ENCODE peak calls at places on chromosomes 2 and 18, in eight cellular contexts. A is upper lobe of right lung; X is HCT116; J is adrenal gland; K is SJSA1; T is pancreas; S is transverse colon; Z is effector memory CD4-positive, alpha-beta T cell. W is an unnamed sample. For H3K9me3, the result is how much of the 10 kb centered on the place peaks cover.

GRCh38 chr2:96267159-96267971 is 1.3 kb downstream of the CIAO1 start:
- DNase-seq in A (no peak), X (peak), J (peak), K (peak), T (peak), S (peak), Z (peak), W (no peak)

GRCh38 chr2:129619471-129619870 is 360.0 kb upstream of the RAB6C start:
- DNase-seq in A (no peak), X (no peak), J (no peak), K (no peak), T (peak), S (no peak), Z (no peak), W (no peak)

GRCh38 chr2:54524236-54524991 is 68.3 kb downstream of the SPTBN1 start:
- DNase-seq in A (no peak), X (no peak), J (peak), K (peak), T (no peak), S (no peak), Z (no peak), W (no peak)

GRCh38 chr2:20592106-20593071 is 58.5 kb downstream of the HS1BP3 start:
- DNase-seq in A (peak), X (no peak), J (no peak), K (no peak), T (no peak), S (peak), Z (no peak), W (no peak)

GRCh38 chr2:10316860-10317259 is 14.2 kb downstream of the HPCAL1 start:
- DNase-seq in A (no peak), X (no peak), J (no peak), K (no peak), T (no peak), S (no peak), Z (no peak), W (no peak)

GRCh38 chr2:158502984-158503383 is 46.2 kb downstream of the PKP4 start:
- DNase-seq in A (no peak), X (no peak), J (no peak), K (no peak), T (no peak), S (no peak), Z (no peak), W (no peak)

GRCh38 chr18:6146309-6146661 is 251.0 kb upstream of the TMEM200C start:
- DNase-seq in A (no peak), X (no peak), J (no peak), K (no peak), T (no peak), S (no peak), Z (no peak), W (no peak)

GRCh38 chr2:184416514-184416913 is 181.8 kb upstream of the ZNF804A start:
- DNase-seq in A (no peak), X (no peak), J (no peak), K (no peak), T (no peak), S (no peak), Z (no peak), W (no peak)

GRCh38 chr2:241804326-241805276 is 4.4 kb upstream of the NEU4 start:
- DNase-seq in A (peak), X (no peak), J (peak), K (peak), T (peak), S (no peak), Z (no peak), W (no peak)

GRCh38 chr2:217800433-217801114 is 202.2 kb downstream of the TNS1 start:
- DNase-seq in A (no peak), X (no peak), J (no peak), K (no peak), T (peak), S (no peak), Z (no peak), W (peak)

GRCh38 chr2:182890305-182890704 is 23.9 kb upstream of the FRZB start:
- DNase-seq in A (no peak), X (no peak), J (no peak), K (no peak), T (no peak), S (no peak), Z (no peak), W (no peak)

GRCh38 chr18:35029103-35029502 is 12.1 kb upstream of the MAPRE2 start:
- DNase-seq in A (no peak), X (no peak), J (peak), K (peak), T (no peak), S (no peak), Z (no peak), W (no peak)

GRCh38 chr2:84833481-84834150 is 47.3 kb downstream of the TRABD2A start:
- DNase-seq in A (no peak), X (no peak), J (no peak), K (no peak), T (no peak), S (no peak), Z (no peak), W (no peak)

GRCh38 chr18:75531212-75531850 is 103.8 kb upstream of the SMIM21 start:
- DNase-seq in A (no peak), X (no peak), J (no peak), K (no peak), T (no peak), S (no peak), Z (no peak), W (no peak)

GRCh38 chr2:169091761-169092523 is 22.6 kb downstream of the DHRS9 start:
- DNase-seq in A (peak), X (peak), J (peak), K (no peak), T (peak), S (peak), Z (no peak), W (no peak)

GRCh38 chr2:189633392-189633811 is 27.9 kb upstream of the ASNSD1 start:
- DNase-seq in A (no peak), X (no peak), J (peak), K (no peak), T (no peak), S (no peak), Z (no peak), W (no peak)

GRCh38 chr2:240184656-240185055 is 44.2 kb upstream of the OTOS start:
- DNase-seq in A (peak), X (no peak), J (no peak), K (no peak), T (no peak), S (no peak), Z (no peak), W (no peak)

GRCh38 chr2:44098050-44098449 is 70.6 kb upstream of the PPM1B start:
- DNase-seq in A (no peak), X (no peak), J (no peak), K (no peak), T (no peak), S (no peak), Z (no peak), W (no peak)

GRCh38 chr2:191087311-191087710 is 63.5 kb downstream of the STAT4 start:
- DNase-seq in A (no peak), X (no peak), J (no peak), K (no peak), T (no peak), S (no peak), Z (no peak), W (no peak)

GRCh38 chr2:109435866-109436634 is 177.7 kb downstream of the SEPTIN10 start:
- DNase-seq in A (peak), X (no peak), J (peak), K (no peak), T (no peak), S (no peak), Z (no peak), W (peak)

GRCh38 chr2:235050992-235051351 is 99.2 kb downstream of the SH3BP4 start:
- DNase-seq in A (peak), X (peak), J (peak), K (peak), T (peak), S (peak), Z (no peak), W (peak)

GRCh38 chr2:121910139-121910538 is 154.7 kb downstream of the TSN start:
- DNase-seq in A (no peak), X (no peak), J (no peak), K (no peak), T (no peak), S (no peak), Z (no peak), W (no peak)

GRCh38 chr2:71666094-71666474 is 212.7 kb downstream of the DYSF start:
- DNase-seq in A (no peak), X (no peak), J (no peak), K (no peak), T (no peak), S (no peak), Z (no peak), W (no peak)

GRCh38 chr2:158112971-158113370 is 11.3 kb downstream of the UPP2 start:
- DNase-seq in A (no peak), X (no peak), J (no peak), K (no peak), T (no peak), S (no peak), Z (no peak), W (no peak)

GRCh38 chr2:219003267-219003634 is 10.0 kb upstream of the CRYBA2 start:
- DNase-seq in A (no peak), X (no peak), J (no peak), K (no peak), T (no peak), S (no peak), Z (no peak), W (no peak)

GRCh38 chr2:134425723-134426496 is 172.0 kb downstream of the MGAT5 start:
- DNase-seq in A (no peak), X (no peak), J (no peak), K (no peak), T (no peak), S (no peak), Z (no peak), W (no peak)

GRCh38 chr18:56532176-56532840 is 106.1 kb downstream of the TXNL1 start:
- DNase-seq in A (no peak), X (no peak), J (no peak), K (no peak), T (no peak), S (no peak), Z (no peak), W (no peak)

GRCh38 chr2:74046441-74046840 is 61.7 kb downstream of the TET3 start:
- DNase-seq in A (no peak), X (no peak), J (no peak), K (no peak), T (no peak), S (no peak), Z (no peak), W (no peak)

GRCh38 chr2:113157897-113158753 is 15.6 kb upstream of the PSD4 start:
- DNase-seq in A (no peak), X (no peak), J (no peak), K (no peak), T (peak), S (no peak), Z (no peak), W (no peak)

GRCh38 chr2:111066062-111066593 is 54.6 kb upstream of the BCL2L11 start:
- DNase-seq in A (no peak), X (no peak), J (no peak), K (no peak), T (no peak), S (no peak), Z (no peak), W (no peak)

GRCh38 chr2:193141-193552 is 70.7 kb downstream of the SH3YL1 start:
- DNase-seq in A (no peak), X (no peak), J (no peak), K (no peak), T (no peak), S (no peak), Z (no peak), W (no peak)

GRCh38 chr2:74525717-74526648 is at the start of gene DQX1:
- DNase-seq in A (no peak), X (no peak), J (no peak), K (no peak), T (no peak), S (peak), Z (no peak), W (no peak)

GRCh38 chr2:116680537-116680936 is 1134.0 kb upstream of the DDX18 start:
- DNase-seq in A (no peak), X (no peak), J (no peak), K (no peak), T (no peak), S (no peak), Z (no peak), W (no peak)

GRCh38 chr2:160278889-160279196 is 78.8 kb upstream of the ITGB6 start:
- DNase-seq in A (no peak), X (no peak), J (no peak), K (no peak), T (no peak), S (no peak), Z (no peak), W (no peak)

GRCh38 chr2:182680838-182681237 is 35.2 kb upstream of the DNAJC10 start:
- DNase-seq in A (no peak), X (no peak), J (no peak), K (no peak), T (no peak), S (no peak), Z (no peak), W (no peak)

GRCh38 chr2:235612551-235612950 is 118.7 kb downstream of the AGAP1 start:
- DNase-seq in A (no peak), X (no peak), J (no peak), K (no peak), T (no peak), S (no peak), Z (no peak), W (no peak)

GRCh38 chr2:232365621-232366321 is 12.8 kb upstream of the ALPP start:
- DNase-seq in A (no peak), X (peak), J (peak), K (no peak), T (no peak), S (no peak), Z (no peak), W (no peak)

GRCh38 chr2:232362174-232362913 is 16.2 kb upstream of the ALPP start:
- DNase-seq in A (peak), X (no peak), J (no peak), K (no peak), T (no peak), S (no peak), Z (no peak), W (no peak)

GRCh38 chr2:232367016-232367415 is 11.5 kb upstream of the ALPP start:
- DNase-seq in A (no peak), X (no peak), J (no peak), K (no peak), T (no peak), S (no peak), Z (no peak), W (no peak)

GRCh38 chr2:232361646-232362045 is 16.9 kb upstream of the ALPP start:
- DNase-seq in A (no peak), X (peak), J (no peak), K (no peak), T (no peak), S (no peak), Z (no peak), W (no peak)

DNA sequence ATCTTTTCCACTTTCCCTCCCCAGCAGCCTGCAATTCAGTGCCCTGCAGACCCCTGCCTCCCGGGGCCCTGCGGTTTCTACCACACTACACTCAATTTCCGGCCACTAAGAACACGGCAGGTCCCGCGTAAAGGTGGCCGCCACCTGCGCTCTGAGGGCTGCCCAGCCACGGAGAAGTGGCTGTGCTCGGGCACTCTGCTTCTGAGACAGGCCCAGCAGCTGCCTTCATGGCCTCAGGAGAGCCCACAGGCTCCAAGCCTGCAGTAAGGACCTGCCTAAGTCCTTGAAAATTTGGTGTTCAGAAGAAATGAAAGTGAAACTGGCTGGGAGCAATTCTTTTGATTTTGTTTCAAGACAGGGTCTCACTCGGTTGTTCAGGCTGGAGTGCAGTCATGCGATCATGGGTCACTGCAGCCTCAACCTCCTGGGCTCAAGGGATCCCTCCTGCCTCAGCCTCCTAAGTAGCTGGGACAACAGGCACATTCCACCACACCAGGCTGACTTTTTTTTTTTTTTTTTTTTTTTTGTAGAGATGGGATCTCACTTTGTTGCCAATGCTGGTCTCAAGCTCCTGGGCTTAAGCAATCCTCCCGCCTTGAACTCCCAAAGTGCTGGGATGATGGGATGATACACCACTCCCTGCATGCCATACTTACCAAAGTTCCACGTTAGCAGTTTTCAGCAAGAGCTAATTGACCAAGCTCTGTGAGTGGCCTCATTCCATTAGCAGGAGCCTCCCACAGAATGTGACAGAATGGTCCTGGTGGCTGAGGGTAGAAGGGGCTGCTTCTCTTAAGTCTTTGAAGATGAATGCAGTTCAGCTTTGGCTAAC is 14.6 kb upstream of the ALPP start:
- DNase-seq in A (peak), X (no peak), J (peak), K (no peak), T (no peak), S (no peak), Z (no peak), W (no peak)
- H3K4me3 ChIP-seq in A (peak), X (no peak), J (no peak), K (no peak), T (no peak), S (no peak), Z (peak), W (peak)

GRCh38 chr2:76175295-76175694 is 464.6 kb upstream of the GCFC2 start:
- DNase-seq in A (no peak), X (no peak), J (no peak), K (no peak), T (no peak), S (no peak), Z (no peak), W (no peak)
- H3K9me3 ChIP-seq in A (under half), X (under half), J (under half), K (under half), T (under half), S (under half), Z (under half), W (under half)

GRCh38 chr18:47898055-47898454 is 32.4 kb downstream of the SMAD2 start:
- DNase-seq in A (no peak), X (no peak), J (no peak), K (no peak), T (no peak), S (no peak), Z (no peak), W (no peak)
- H3K27ac ChIP-seq in A (no peak), X (no peak), J (no peak), K (no peak), T (no peak), S (no peak), Z (no peak), W (no peak)

DNA sequence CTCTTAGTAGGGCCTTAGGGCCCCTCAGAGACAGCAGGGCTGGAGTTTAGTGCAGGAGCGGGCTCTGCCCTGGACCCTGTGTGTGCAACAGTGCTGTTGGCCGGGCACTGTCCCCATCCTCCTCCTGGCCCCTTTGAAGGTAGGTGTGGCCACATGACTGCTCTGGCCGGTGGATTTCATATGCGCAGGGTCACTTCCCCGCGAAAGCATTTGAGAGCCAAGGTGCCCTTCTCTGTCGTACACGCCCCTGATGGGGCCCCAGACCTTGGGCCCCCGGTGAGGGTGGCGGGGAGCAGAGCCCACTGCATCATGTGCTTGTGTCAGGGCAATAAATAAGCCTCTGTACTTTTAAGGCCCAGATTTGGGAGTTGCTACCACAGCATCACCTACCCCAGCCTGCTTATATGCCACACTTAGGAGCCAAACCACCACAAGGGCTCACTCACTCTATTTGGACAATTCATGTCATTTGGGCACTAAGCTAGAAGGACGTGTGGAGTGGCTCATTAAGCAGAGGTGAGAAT is 15.5 kb downstream of the TMEM177 start:
- DNase-seq in A (no peak), X (no peak), J (no peak), K (no peak), T (no peak), S (no peak), Z (no peak), W (no peak)
- H3K4me3 ChIP-seq in A (peak), X (no peak), J (no peak), K (no peak), T (no peak), S (no peak), Z (peak), W (no peak)

DNA sequence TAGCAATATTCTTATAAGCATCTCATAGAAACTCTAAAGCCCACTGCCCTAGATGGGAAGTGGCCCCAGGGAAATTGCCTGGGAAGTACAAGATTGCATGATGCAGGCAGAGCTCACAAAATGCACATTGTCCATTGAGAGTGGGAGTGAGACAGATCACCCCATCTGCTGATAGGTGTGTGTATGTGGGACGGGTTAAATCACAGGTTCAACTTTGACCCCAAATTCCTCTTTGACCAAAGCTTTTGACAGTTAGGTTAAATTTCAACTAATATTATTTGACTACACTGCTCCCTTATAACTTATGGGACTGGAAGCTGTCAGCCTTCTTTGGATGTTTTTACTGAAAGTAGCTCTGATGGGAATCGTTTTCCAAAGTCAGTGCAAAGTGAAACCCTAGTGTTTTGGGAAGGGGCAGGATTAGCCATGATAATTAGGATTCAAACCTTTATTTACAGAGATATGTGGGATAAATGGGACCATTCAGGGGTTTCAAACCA is 11.4 kb upstream of the FABP1 start:
- DNase-seq in A (no peak), X (no peak), J (no peak), K (no peak), T (no peak), S (no peak), Z (no peak), W (no peak)
- H3K9me3 ChIP-seq in A (under half), X (under half), J (under half), K (under half), T (under half), S (under half), Z (under half), W (under half)

DNA sequence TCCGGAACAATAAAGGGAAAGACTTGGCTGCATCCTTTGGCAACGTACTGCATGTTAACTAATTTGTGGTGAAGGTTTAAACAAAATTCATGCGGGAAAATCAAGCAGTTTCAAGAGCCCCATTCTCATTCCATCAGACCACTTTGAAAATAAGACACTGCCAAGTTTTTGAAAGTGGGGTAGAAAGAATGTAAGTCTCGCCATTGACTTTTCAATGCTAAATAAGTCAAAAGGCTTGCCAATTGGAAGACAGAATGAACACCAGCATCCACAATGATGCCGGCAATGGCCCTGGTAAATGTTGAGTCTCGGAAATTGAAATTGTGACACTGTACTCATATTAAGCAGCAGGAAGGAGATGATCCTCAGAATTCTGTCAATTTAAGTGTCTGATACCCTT is 322.0 kb downstream of the RND3 start:
- DNase-seq in A (no peak), X (no peak), J (no peak), K (no peak), T (no peak), S (no peak), Z (no peak), W (no peak)
- H3K27ac ChIP-seq in A (no peak), X (no peak), J (no peak), K (no peak), T (no peak), S (no peak), Z (no peak), W (no peak)

GRCh38 chr2:98519851-98520250 is 75.2 kb downstream of the INPP4A start:
- DNase-seq in A (no peak), X (no peak), J (no peak), K (no peak), T (no peak), S (no peak), Z (no peak), W (no peak)
- H3K4me3 ChIP-seq in A (no peak), X (no peak), J (no peak), K (no peak), T (no peak), S (no peak), Z (no peak), W (no peak)

W was measured in thoracic aorta.